ENCODE peak calls at places on chromosomes 5 and 9, in ten cellular contexts. L, K, C, N, X, P, E, O, Q and I are unnamed samples.

GRCh38 chr9:14799030-14799429 is 76.5 kb upstream of the CER1 start:
- DNase-seq in L (no peak), K (no peak), C (no peak), N (no peak), X (no peak), P (no peak), E (no peak), O (no peak), Q (no peak), I (no peak)

GRCh38 chr5:154972476-154973080 is 31.7 kb downstream of the MRPL22 start:
- DNase-seq in L (no peak), K (peak), C (peak), N (peak), X (no peak), P (no peak), E (no peak), O (peak), Q (peak), I (peak)

GRCh38 chr5:55070969-55071368 is 31.5 kb upstream of the GZMA start:
- DNase-seq in L (no peak), K (no peak), C (no peak), N (no peak), X (no peak), P (no peak), E (no peak), O (no peak), Q (no peak), I (no peak)

GRCh38 chr9:124366476-124367220 is 48.6 kb downstream of the PSMB7 start:
- DNase-seq in L (no peak), K (no peak), C (peak), N (no peak), X (no peak), P (no peak), E (no peak), O (no peak), Q (no peak), I (peak)

GRCh38 chr9:99090366-99091130 is 14.4 kb upstream of the TGFBR1 start:
- DNase-seq in L (no peak), K (no peak), C (no peak), N (no peak), X (no peak), P (no peak), E (no peak), O (no peak), Q (no peak), I (no peak)

GRCh38 chr9:27157736-27158135 is 48.7 kb downstream of the TEK start:
- DNase-seq in L (no peak), K (no peak), C (no peak), N (no peak), X (no peak), P (no peak), E (no peak), O (no peak), Q (no peak), I (no peak)

GRCh38 chr9:111041902-111042301 is 3.6 kb upstream of the LPAR1 start:
- DNase-seq in L (no peak), K (no peak), C (no peak), N (no peak), X (no peak), P (no peak), E (no peak), O (no peak), Q (no peak), I (no peak)

GRCh38 chr9:93288891-93289883 is 105.2 kb downstream of the WNK2 start:
- DNase-seq in L (no peak), K (no peak), C (peak), N (peak), X (no peak), P (no peak), E (no peak), O (no peak), Q (no peak), I (peak)

GRCh38 chr9:99465231-99465891 is 243.3 kb downstream of the SEC61B start:
- DNase-seq in L (no peak), K (no peak), C (no peak), N (no peak), X (no peak), P (no peak), E (no peak), O (no peak), Q (no peak), I (no peak)

GRCh38 chr9:93191354-93191660 is 7.4 kb downstream of the WNK2 start:
- DNase-seq in L (no peak), K (no peak), C (no peak), N (no peak), X (no peak), P (no peak), E (no peak), O (no peak), Q (no peak), I (no peak)

GRCh38 chr9:72292874-72293607 is 72.0 kb downstream of the ZFAND5 start:
- DNase-seq in L (no peak), K (no peak), C (peak), N (peak), X (no peak), P (no peak), E (peak), O (no peak), Q (no peak), I (peak)

GRCh38 chr5:138653502-138653901 is 78.3 kb upstream of the HSPA9 start:
- DNase-seq in L (no peak), K (no peak), C (peak), N (peak), X (peak), P (no peak), E (peak), O (no peak), Q (peak), I (no peak)